ENCODE peak calls at places on chromosomes 11 and 22, in nine cellular contexts. One of them, this sample, is unnamed.

GRCh38 chr11:122910775-122911174 is 28.2 kb downstream of the JHY start:
- DNase-seq in fibroblast of the conjunctiva: peak
- DNase-seq in AG10803: peak
- DNase-seq in iPS DF 19.7: no peak
- DNase-seq in posterior vena cava: no peak
- DNase-seq in activated CD4-positive, alpha-beta T cell treated with anti-CD3 and anti-CD28 coated beads for 48 hours: peak
- DNase-seq in dorsolateral prefrontal cortex: no peak
- DNase-seq in activated T-helper 1 cell treated with anti-CD3 and anti-CD28 coated beads, Interleukin-2, amount 50 U/mL, for 16 hours: no peak
- DNase-seq in ACHN: peak
- DNase-seq in this sample: no peak

GRCh38 chr11:109970516-109971183 is 122.5 kb upstream of the ZC3H12C start:
- DNase-seq in activated T-helper 1 cell treated with anti-CD3 and anti-CD28 coated beads, Interleukin-2, amount 50 U/mL, for 16 hours: no peak
- DNase-seq in AG10803: no peak
- DNase-seq in posterior vena cava: no peak
- DNase-seq in ACHN: no peak
- DNase-seq in dorsolateral prefrontal cortex: no peak
- DNase-seq in fibroblast of the conjunctiva: no peak
- DNase-seq in activated CD4-positive, alpha-beta T cell treated with anti-CD3 and anti-CD28 coated beads for 48 hours: no peak
- DNase-seq in iPS DF 19.7: no peak
- DNase-seq in this sample: no peak

GRCh38 chr11:26149585-26149984 is 182.3 kb upstream of the ANO3 start:
- DNase-seq in posterior vena cava: peak
- DNase-seq in activated T-helper 1 cell treated with anti-CD3 and anti-CD28 coated beads, Interleukin-2, amount 50 U/mL, for 16 hours: no peak
- DNase-seq in dorsolateral prefrontal cortex: no peak
- DNase-seq in fibroblast of the conjunctiva: no peak
- DNase-seq in ACHN: no peak
- DNase-seq in iPS DF 19.7: no peak
- DNase-seq in AG10803: no peak
- DNase-seq in activated CD4-positive, alpha-beta T cell treated with anti-CD3 and anti-CD28 coated beads for 48 hours: no peak
- DNase-seq in this sample: no peak

GRCh38 chr11:46461461-46461927 is 69.9 kb upstream of the CHRM4 start:
- DNase-seq in iPS DF 19.7: no peak
- DNase-seq in AG10803: peak
- DNase-seq in fibroblast of the conjunctiva: no peak
- DNase-seq in activated CD4-positive, alpha-beta T cell treated with anti-CD3 and anti-CD28 coated beads for 48 hours: no peak
- DNase-seq in dorsolateral prefrontal cortex: no peak
- DNase-seq in posterior vena cava: no peak
- DNase-seq in activated T-helper 1 cell treated with anti-CD3 and anti-CD28 coated beads, Interleukin-2, amount 50 U/mL, for 16 hours: no peak
- DNase-seq in ACHN: no peak
- DNase-seq in this sample: no peak

GRCh38 chr22:44671742-44672141 is 30.3 kb upstream of the PRR5 start:
- DNase-seq in dorsolateral prefrontal cortex: no peak
- DNase-seq in ACHN: no peak
- DNase-seq in iPS DF 19.7: no peak
- DNase-seq in AG10803: peak
- DNase-seq in activated CD4-positive, alpha-beta T cell treated with anti-CD3 and anti-CD28 coated beads for 48 hours: no peak
- DNase-seq in posterior vena cava: no peak
- DNase-seq in activated T-helper 1 cell treated with anti-CD3 and anti-CD28 coated beads, Interleukin-2, amount 50 U/mL, for 16 hours: no peak
- DNase-seq in fibroblast of the conjunctiva: no peak
- DNase-seq in this sample: no peak

GRCh38 chr11:1130276-1131032 is 27.3 kb upstream of the MUC5AC start:
- DNase-seq in activated CD4-positive, alpha-beta T cell treated with anti-CD3 and anti-CD28 coated beads for 48 hours: no peak
- DNase-seq in AG10803: no peak
- DNase-seq in posterior vena cava: peak
- DNase-seq in fibroblast of the conjunctiva: no peak
- DNase-seq in activated T-helper 1 cell treated with anti-CD3 and anti-CD28 coated beads, Interleukin-2, amount 50 U/mL, for 16 hours: no peak
- DNase-seq in dorsolateral prefrontal cortex: peak
- DNase-seq in ACHN: no peak
- DNase-seq in iPS DF 19.7: no peak
- DNase-seq in this sample: no peak

GRCh38 chr11:122082203-122082602 is 33.8 kb downstream of the BLID start:
- DNase-seq in posterior vena cava: no peak
- DNase-seq in fibroblast of the conjunctiva: no peak
- DNase-seq in iPS DF 19.7: no peak
- DNase-seq in activated T-helper 1 cell treated with anti-CD3 and anti-CD28 coated beads, Interleukin-2, amount 50 U/mL, for 16 hours: no peak
- DNase-seq in ACHN: no peak
- DNase-seq in dorsolateral prefrontal cortex: no peak
- DNase-seq in activated CD4-positive, alpha-beta T cell treated with anti-CD3 and anti-CD28 coated beads for 48 hours: no peak
- DNase-seq in AG10803: peak
- DNase-seq in this sample: no peak

GRCh38 chr22:31394326-31394725 is 5.1 kb upstream of the DRG1 start:
- DNase-seq in ACHN: no peak
- DNase-seq in activated CD4-positive, alpha-beta T cell treated with anti-CD3 and anti-CD28 coated beads for 48 hours: no peak
- DNase-seq in fibroblast of the conjunctiva: no peak
- DNase-seq in AG10803: peak
- DNase-seq in dorsolateral prefrontal cortex: no peak
- DNase-seq in activated T-helper 1 cell treated with anti-CD3 and anti-CD28 coated beads, Interleukin-2, amount 50 U/mL, for 16 hours: no peak
- DNase-seq in iPS DF 19.7: no peak
- DNase-seq in posterior vena cava: no peak
- DNase-seq in this sample: no peak

GRCh38 chr11:36398261-36398953 is 102.3 kb downstream of the PRR5L start:
- DNase-seq in AG10803: no peak
- DNase-seq in fibroblast of the conjunctiva: no peak
- DNase-seq in posterior vena cava: no peak
- DNase-seq in dorsolateral prefrontal cortex: peak
- DNase-seq in activated T-helper 1 cell treated with anti-CD3 and anti-CD28 coated beads, Interleukin-2, amount 50 U/mL, for 16 hours: no peak
- DNase-seq in activated CD4-positive, alpha-beta T cell treated with anti-CD3 and anti-CD28 coated beads for 48 hours: no peak
- DNase-seq in ACHN: no peak
- DNase-seq in iPS DF 19.7: no peak
- DNase-seq in this sample: no peak

GRCh38 chr11:95279921-95280861 is 49.2 kb upstream of the SESN3 start:
- DNase-seq in activated T-helper 1 cell treated with anti-CD3 and anti-CD28 coated beads, Interleukin-2, amount 50 U/mL, for 16 hours: no peak
- DNase-seq in ACHN: no peak
- DNase-seq in iPS DF 19.7: no peak
- DNase-seq in AG10803: no peak
- DNase-seq in posterior vena cava: no peak
- DNase-seq in fibroblast of the conjunctiva: no peak
- DNase-seq in dorsolateral prefrontal cortex: no peak
- DNase-seq in activated CD4-positive, alpha-beta T cell treated with anti-CD3 and anti-CD28 coated beads for 48 hours: no peak
- DNase-seq in this sample: no peak

GRCh38 chr22:30928401-30928800 is 40.2 kb downstream of the MORC2 start:
- DNase-seq in activated T-helper 1 cell treated with anti-CD3 and anti-CD28 coated beads, Interleukin-2, amount 50 U/mL, for 16 hours: no peak
- DNase-seq in iPS DF 19.7: no peak
- DNase-seq in dorsolateral prefrontal cortex: no peak
- DNase-seq in ACHN: no peak
- DNase-seq in fibroblast of the conjunctiva: no peak
- DNase-seq in activated CD4-positive, alpha-beta T cell treated with anti-CD3 and anti-CD28 coated beads for 48 hours: no peak
- DNase-seq in AG10803: no peak
- DNase-seq in posterior vena cava: no peak
- DNase-seq in this sample: no peak

GRCh38 chr11:65576232-65576866 is 496 bp downstream of the EHBP1L1 start:
- DNase-seq in AG10803: no peak
- DNase-seq in ACHN: no peak
- DNase-seq in activated T-helper 1 cell treated with anti-CD3 and anti-CD28 coated beads, Interleukin-2, amount 50 U/mL, for 16 hours: no peak
- DNase-seq in fibroblast of the conjunctiva: no peak
- DNase-seq in activated CD4-positive, alpha-beta T cell treated with anti-CD3 and anti-CD28 coated beads for 48 hours: peak
- DNase-seq in dorsolateral prefrontal cortex: no peak
- DNase-seq in posterior vena cava: peak
- DNase-seq in iPS DF 19.7: no peak
- DNase-seq in this sample: no peak

GRCh38 chr11:45737056-45737455 is 67.9 kb upstream of the SLC35C1 start:
- DNase-seq in AG10803: peak
- DNase-seq in ACHN: peak
- DNase-seq in dorsolateral prefrontal cortex: no peak
- DNase-seq in posterior vena cava: no peak
- DNase-seq in fibroblast of the conjunctiva: no peak
- DNase-seq in iPS DF 19.7: no peak
- DNase-seq in activated T-helper 1 cell treated with anti-CD3 and anti-CD28 coated beads, Interleukin-2, amount 50 U/mL, for 16 hours: no peak
- DNase-seq in activated CD4-positive, alpha-beta T cell treated with anti-CD3 and anti-CD28 coated beads for 48 hours: no peak
- DNase-seq in this sample: no peak

GRCh38 chr11:18650859-18651557 is 16.9 kb upstream of the SPTY2D1 start:
- DNase-seq in iPS DF 19.7: peak
- DNase-seq in activated CD4-positive, alpha-beta T cell treated with anti-CD3 and anti-CD28 coated beads for 48 hours: peak
- DNase-seq in activated T-helper 1 cell treated with anti-CD3 and anti-CD28 coated beads, Interleukin-2, amount 50 U/mL, for 16 hours: no peak
- DNase-seq in ACHN: peak
- DNase-seq in AG10803: peak
- DNase-seq in dorsolateral prefrontal cortex: no peak
- DNase-seq in posterior vena cava: no peak
- DNase-seq in fibroblast of the conjunctiva: peak
- DNase-seq in this sample: peak

GRCh38 chr11:58637367-58637766 is 14.9 kb downstream of the CNTF start:
- DNase-seq in ACHN: no peak
- DNase-seq in AG10803: no peak
- DNase-seq in activated T-helper 1 cell treated with anti-CD3 and anti-CD28 coated beads, Interleukin-2, amount 50 U/mL, for 16 hours: no peak
- DNase-seq in dorsolateral prefrontal cortex: no peak
- DNase-seq in iPS DF 19.7: no peak
- DNase-seq in posterior vena cava: no peak
- DNase-seq in fibroblast of the conjunctiva: no peak
- DNase-seq in activated CD4-positive, alpha-beta T cell treated with anti-CD3 and anti-CD28 coated beads for 48 hours: no peak
- DNase-seq in this sample: no peak

GRCh38 chr11:83035070-83035854 is 36.4 kb downstream of the RAB30 start:
- DNase-seq in posterior vena cava: no peak
- DNase-seq in activated T-helper 1 cell treated with anti-CD3 and anti-CD28 coated beads, Interleukin-2, amount 50 U/mL, for 16 hours: no peak
- DNase-seq in AG10803: peak
- DNase-seq in fibroblast of the conjunctiva: no peak
- DNase-seq in iPS DF 19.7: no peak
- DNase-seq in dorsolateral prefrontal cortex: no peak
- DNase-seq in ACHN: no peak
- DNase-seq in activated CD4-positive, alpha-beta T cell treated with anti-CD3 and anti-CD28 coated beads for 48 hours: no peak
- DNase-seq in this sample: no peak

GRCh38 chr11:44633641-44634040 is 68.2 kb downstream of the CD82 start:
- DNase-seq in activated CD4-positive, alpha-beta T cell treated with anti-CD3 and anti-CD28 coated beads for 48 hours: no peak
- DNase-seq in AG10803: no peak
- DNase-seq in posterior vena cava: peak
- DNase-seq in activated T-helper 1 cell treated with anti-CD3 and anti-CD28 coated beads, Interleukin-2, amount 50 U/mL, for 16 hours: no peak
- DNase-seq in fibroblast of the conjunctiva: no peak
- DNase-seq in ACHN: peak
- DNase-seq in iPS DF 19.7: no peak
- DNase-seq in dorsolateral prefrontal cortex: peak
- DNase-seq in this sample: no peak

GRCh38 chr11:125389339-125390166 is 106.5 kb downstream of the FEZ1 start:
- DNase-seq in activated CD4-positive, alpha-beta T cell treated with anti-CD3 and anti-CD28 coated beads for 48 hours: no peak
- DNase-seq in posterior vena cava: peak
- DNase-seq in activated T-helper 1 cell treated with anti-CD3 and anti-CD28 coated beads, Interleukin-2, amount 50 U/mL, for 16 hours: no peak
- DNase-seq in dorsolateral prefrontal cortex: no peak
- DNase-seq in ACHN: no peak
- DNase-seq in fibroblast of the conjunctiva: no peak
- DNase-seq in AG10803: no peak
- DNase-seq in iPS DF 19.7: no peak
- DNase-seq in this sample: no peak

GRCh38 chr22:32796865-32797573 is 4.5 kb upstream of the TIMP3 start:
- DNase-seq in dorsolateral prefrontal cortex: peak
- DNase-seq in iPS DF 19.7: no peak
- DNase-seq in fibroblast of the conjunctiva: peak
- DNase-seq in posterior vena cava: peak
- DNase-seq in activated T-helper 1 cell treated with anti-CD3 and anti-CD28 coated beads, Interleukin-2, amount 50 U/mL, for 16 hours: peak
- DNase-seq in activated CD4-positive, alpha-beta T cell treated with anti-CD3 and anti-CD28 coated beads for 48 hours: peak
- DNase-seq in AG10803: peak
- DNase-seq in ACHN: peak
- DNase-seq in this sample: peak

GRCh38 chr22:37906364-37907008 is 389 bp downstream of the MICALL1 start:
- DNase-seq in iPS DF 19.7: no peak
- DNase-seq in dorsolateral prefrontal cortex: no peak
- DNase-seq in ACHN: peak
- DNase-seq in activated T-helper 1 cell treated with anti-CD3 and anti-CD28 coated beads, Interleukin-2, amount 50 U/mL, for 16 hours: peak
- DNase-seq in fibroblast of the conjunctiva: no peak
- DNase-seq in activated CD4-positive, alpha-beta T cell treated with anti-CD3 and anti-CD28 coated beads for 48 hours: peak
- DNase-seq in AG10803: no peak
- DNase-seq in posterior vena cava: no peak
- DNase-seq in this sample: peak

GRCh38 chr11:45247433-45247832 is 38.7 kb downstream of the SYT13 start:
- DNase-seq in ACHN: no peak
- DNase-seq in fibroblast of the conjunctiva: no peak
- DNase-seq in posterior vena cava: no peak
- DNase-seq in AG10803: peak
- DNase-seq in iPS DF 19.7: no peak
- DNase-seq in activated T-helper 1 cell treated with anti-CD3 and anti-CD28 coated beads, Interleukin-2, amount 50 U/mL, for 16 hours: no peak
- DNase-seq in dorsolateral prefrontal cortex: no peak
- DNase-seq in activated CD4-positive, alpha-beta T cell treated with anti-CD3 and anti-CD28 coated beads for 48 hours: no peak
- DNase-seq in this sample: no peak

GRCh38 chr11:10309163-10310093 is 4.6 kb downstream of the ADM start:
- DNase-seq in dorsolateral prefrontal cortex: peak
- DNase-seq in posterior vena cava: peak
- DNase-seq in activated T-helper 1 cell treated with anti-CD3 and anti-CD28 coated beads, Interleukin-2, amount 50 U/mL, for 16 hours: no peak
- DNase-seq in ACHN: no peak
- DNase-seq in AG10803: peak
- DNase-seq in iPS DF 19.7: no peak
- DNase-seq in fibroblast of the conjunctiva: peak
- DNase-seq in activated CD4-positive, alpha-beta T cell treated with anti-CD3 and anti-CD28 coated beads for 48 hours: no peak
- DNase-seq in this sample: no peak

GRCh38 chr11:30128269-30128932 is 102.4 kb upstream of the FSHB start:
- DNase-seq in posterior vena cava: no peak
- DNase-seq in AG10803: peak
- DNase-seq in activated CD4-positive, alpha-beta T cell treated with anti-CD3 and anti-CD28 coated beads for 48 hours: no peak
- DNase-seq in dorsolateral prefrontal cortex: no peak
- DNase-seq in activated T-helper 1 cell treated with anti-CD3 and anti-CD28 coated beads, Interleukin-2, amount 50 U/mL, for 16 hours: no peak
- DNase-seq in iPS DF 19.7: no peak
- DNase-seq in ACHN: peak
- DNase-seq in fibroblast of the conjunctiva: peak
- DNase-seq in this sample: peak

GRCh38 chr22:25564320-25564978 is at the start of gene GRK3:
- DNase-seq in AG10803: peak
- DNase-seq in fibroblast of the conjunctiva: no peak
- DNase-seq in posterior vena cava: peak
- DNase-seq in ACHN: peak
- DNase-seq in iPS DF 19.7: no peak
- DNase-seq in activated T-helper 1 cell treated with anti-CD3 and anti-CD28 coated beads, Interleukin-2, amount 50 U/mL, for 16 hours: peak
- DNase-seq in activated CD4-positive, alpha-beta T cell treated with anti-CD3 and anti-CD28 coated beads for 48 hours: peak
- DNase-seq in dorsolateral prefrontal cortex: peak
- DNase-seq in this sample: peak

GRCh38 chr11:16081756-16082531 is 274.4 kb downstream of the SOX6 start:
- DNase-seq in AG10803: no peak
- DNase-seq in ACHN: no peak
- DNase-seq in fibroblast of the conjunctiva: no peak
- DNase-seq in activated CD4-positive, alpha-beta T cell treated with anti-CD3 and anti-CD28 coated beads for 48 hours: no peak
- DNase-seq in iPS DF 19.7: no peak
- DNase-seq in posterior vena cava: no peak
- DNase-seq in activated T-helper 1 cell treated with anti-CD3 and anti-CD28 coated beads, Interleukin-2, amount 50 U/mL, for 16 hours: no peak
- DNase-seq in dorsolateral prefrontal cortex: no peak
- DNase-seq in this sample: no peak

GRCh38 chr11:7994581-7995278 is 7.6 kb downstream of the EIF3F start:
- DNase-seq in posterior vena cava: no peak
- DNase-seq in dorsolateral prefrontal cortex: no peak
- DNase-seq in AG10803: no peak
- DNase-seq in activated T-helper 1 cell treated with anti-CD3 and anti-CD28 coated beads, Interleukin-2, amount 50 U/mL, for 16 hours: no peak
- DNase-seq in fibroblast of the conjunctiva: no peak
- DNase-seq in activated CD4-positive, alpha-beta T cell treated with anti-CD3 and anti-CD28 coated beads for 48 hours: no peak
- DNase-seq in iPS DF 19.7: no peak
- DNase-seq in ACHN: no peak
- DNase-seq in this sample: no peak

GRCh38 chr11:70502677-70503076 is 104.3 kb downstream of the CTTN start:
- DNase-seq in AG10803: no peak
- DNase-seq in activated CD4-positive, alpha-beta T cell treated with anti-CD3 and anti-CD28 coated beads for 48 hours: no peak
- DNase-seq in ACHN: no peak
- DNase-seq in activated T-helper 1 cell treated with anti-CD3 and anti-CD28 coated beads, Interleukin-2, amount 50 U/mL, for 16 hours: no peak
- DNase-seq in dorsolateral prefrontal cortex: no peak
- DNase-seq in posterior vena cava: peak
- DNase-seq in fibroblast of the conjunctiva: no peak
- DNase-seq in iPS DF 19.7: no peak
- DNase-seq in this sample: no peak

This sample was measured in HEK293T.